ENCODE peak calls at places on chromosomes 3 and 15, in ten cellular contexts. J, O, N, V, D, G, T, U, C and A are unnamed samples.
A peak's percentile ranks its signal among the peaks of the same experiment; 100 is the strongest.

GRCh38 chr3:170992854-170993253 is 33.7 kb downstream of the SLC2A2 start:
- DNase-seq in D (no peak), T (no peak), C (peak; percentile 75), U (no peak), G (no peak), V (no peak), J (no peak), N (no peak), O (no peak), A (no peak)

GRCh38 chr3:94303266-94303665 is 240.4 kb downstream of the NSUN3 start:
- DNase-seq in C (no peak), U (no peak), J (no peak), O (no peak), V (no peak), T (no peak), G (no peak), N (no peak), D (no peak), A (no peak)

GRCh38 chr3:9781978-9782575 is 10.2 kb downstream of the TADA3 start:
- DNase-seq in O (no peak), J (no peak), G (no peak), N (no peak), V (no peak), C (no peak), D (no peak), T (no peak), U (no peak), A (no peak)

GRCh38 chr3:114380233-114380645 is 86.4 kb downstream of the TIGIT start:
- DNase-seq in T (peak; percentile 29), C (peak; percentile 97), N (no peak), U (peak; percentile 79), J (no peak), O (peak; percentile 57), D (peak; percentile 71), V (peak; percentile 83), G (no peak), A (peak; percentile 48)

GRCh38 chr15:44028349-44028748 is 166.7 kb downstream of the FRMD5 start:
- DNase-seq in O (no peak), V (no peak), D (no peak), J (no peak), U (no peak), C (peak; percentile 60), G (no peak), T (no peak), N (no peak), A (no peak)

GRCh38 chr3:98628317-98628716 is 34.9 kb upstream of the CPOX start:
- DNase-seq in G (no peak), O (no peak), T (no peak), C (no peak), D (no peak), V (no peak), J (no peak), N (no peak), U (no peak), A (no peak)

GRCh38 chr15:83698294-83698693 is 44.4 kb downstream of the ADAMTSL3 start:
- DNase-seq in O (peak; percentile 54), V (peak; percentile 76), N (no peak), T (peak; percentile 27), G (no peak), U (peak; percentile 76), J (no peak), C (no peak), D (peak; percentile 25), A (peak; percentile 71)

GRCh38 chr3:128145279-128145678 is 8.0 kb upstream of the EEFSEC start:
- DNase-seq in C (no peak), J (no peak), G (no peak), O (no peak), V (peak; percentile 37), U (no peak), T (no peak), N (no peak), D (no peak), A (peak; percentile 47)

GRCh38 chr3:44110643-44111042 is 131.0 kb upstream of the TOPAZ1 start:
- DNase-seq in V (no peak), J (no peak), C (no peak), T (no peak), G (no peak), D (no peak), U (no peak), O (no peak), N (no peak), A (no peak)

GRCh38 chr3:159911011-159911663 is 77.5 kb upstream of the IL12A start:
- DNase-seq in V (no peak), U (no peak), D (no peak), J (no peak), N (no peak), G (no peak), T (no peak), O (no peak), C (no peak), A (no peak)

GRCh38 chr3:187012609-187013051 is 82.3 kb downstream of the ST6GAL1 start:
- DNase-seq in U (no peak), G (no peak), O (no peak), J (no peak), N (peak; percentile 54), C (peak; percentile 9), V (no peak), T (no peak), D (no peak), A (no peak)

GRCh38 chr3:187015903-187016638 is 85.7 kb downstream of the ST6GAL1 start:
- DNase-seq in T (no peak), J (no peak), O (no peak), D (no peak), C (no peak), V (no peak), N (no peak), U (no peak), G (no peak), A (no peak)

GRCh38 chr3:187014417-187014864 is 84.1 kb downstream of the ST6GAL1 start:
- DNase-seq in N (no peak), C (no peak), T (no peak), J (no peak), U (no peak), G (no peak), D (no peak), O (no peak), V (no peak), A (no peak)

GRCh38 chr3:187011915-187012314 is 81.6 kb downstream of the ST6GAL1 start:
- DNase-seq in D (no peak), C (no peak), N (no peak), T (no peak), J (no peak), G (no peak), U (no peak), O (no peak), V (no peak), A (no peak)

DNA sequence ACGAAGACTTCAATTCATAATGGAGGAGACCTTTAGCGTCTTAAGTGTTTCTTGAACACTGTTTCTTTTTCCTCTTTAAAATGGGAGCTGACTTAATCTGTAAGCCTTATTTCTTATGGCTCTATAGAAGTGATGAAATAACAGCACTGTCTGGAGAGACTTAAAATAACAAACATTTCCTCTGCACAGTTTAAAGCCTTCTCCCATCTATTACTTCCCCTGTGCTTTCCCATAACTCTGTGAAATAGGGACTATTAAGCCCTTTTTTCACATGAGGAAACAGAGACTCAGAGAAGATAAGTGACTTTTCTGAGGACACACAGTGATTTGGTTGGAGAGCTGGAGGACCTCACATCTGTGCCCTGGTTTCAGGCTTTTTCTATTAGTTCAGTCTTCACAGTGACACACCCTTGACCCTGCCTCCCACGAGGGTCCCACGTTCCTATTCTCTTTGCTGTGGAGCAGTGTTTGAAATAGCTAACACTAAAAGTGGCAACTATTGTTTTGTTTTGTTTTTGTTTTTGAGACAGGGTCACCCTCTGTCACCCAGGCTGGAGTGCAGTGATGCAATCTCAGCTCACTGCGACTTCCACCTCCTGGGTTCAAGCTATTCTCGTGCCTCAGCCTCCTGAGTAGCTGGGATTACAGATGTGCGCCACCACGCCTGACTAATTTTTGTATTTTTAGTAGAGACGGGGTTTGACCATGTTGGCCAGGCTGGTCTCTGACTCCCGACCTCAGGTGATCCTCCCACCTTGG is 82.9 kb downstream of the ST6GAL1 start:
- DNase-seq in D (no peak), T (no peak), U (no peak), J (no peak), O (no peak), C (no peak), N (no peak), G (no peak), V (no peak), A (no peak)
- H3K4me1 ChIP-seq in D (no peaks in the 10 kb centered on the region), T (peaks cover 4% of the 10 kb centered on the region), U (peaks cover 5% of the 10 kb centered on the region), J (no peaks in the 10 kb centered on the region), O (no peaks in the 10 kb centered on the region), C (no peaks in the 10 kb centered on the region), N (peaks cover 61% of the 10 kb centered on the region), G (peaks cover 34% of the 10 kb centered on the region), V (peaks cover 80% of the 10 kb centered on the region), A (peaks cover 20% of the 10 kb centered on the region)

GRCh38 chr3:14441240-14441919 is 39.0 kb downstream of the SLC6A6 start:
- DNase-seq in G (no peak), J (no peak), N (no peak), C (no peak), U (no peak), O (no peak), T (no peak), V (peak; percentile 56), D (no peak), A (peak; percentile 51)

GRCh38 chr3:14439501-14440167 is 37.2 kb downstream of the SLC6A6 start:
- DNase-seq in T (peak; percentile 84), G (no peak), N (no peak), D (peak; percentile 74), U (peak; percentile 86), J (no peak), O (no peak), V (peak; percentile 83), C (peak; percentile 59), A (peak; percentile 89)

GRCh38 chr3:14440531-14441239 is 38.3 kb downstream of the SLC6A6 start:
- DNase-seq in J (no peak), T (no peak), C (peak; percentile 53), U (no peak), V (no peak), N (no peak), G (no peak), D (no peak), O (no peak), A (no peak)

GRCh38 chr3:14440168-14440518 is 37.7 kb downstream of the SLC6A6 start:
- DNase-seq in J (no peak), N (no peak), U (no peak), D (no peak), O (no peak), V (no peak), G (no peak), T (no peak), C (no peak), A (no peak)

GRCh38 chr3:14441920-14442300 is 39.5 kb downstream of the SLC6A6 start:
- DNase-seq in D (no peak), N (no peak), G (no peak), C (no peak), J (no peak), U (no peak), O (no peak), T (no peak), V (no peak), A (no peak)
- H3K4me1 ChIP-seq in D (peaks cover 25% of the 10 kb centered on the region), N (peaks cover 20% of the 10 kb centered on the region), G (peaks cover 5% of the 10 kb centered on the region), C (peaks cover 11% of the 10 kb centered on the region), J (no peaks in the 10 kb centered on the region), U (no peaks in the 10 kb centered on the region), O (peaks cover 14% of the 10 kb centered on the region), T (peaks cover 44% of the 10 kb centered on the region), V (peaks cover 58% of the 10 kb centered on the region), A (peaks cover 20% of the 10 kb centered on the region)

GRCh38 chr15:28900041-28900891 is 14.5 kb downstream of the APBA2 start:
- DNase-seq in N (no peak), V (no peak), U (peak; percentile 50), G (no peak), D (no peak), T (no peak), O (no peak), J (peak; percentile 60), C (no peak), A (no peak)
- H3K4me1 ChIP-seq in N (peaks cover 3% of the 10 kb centered on the region), V (no peaks in the 10 kb centered on the region), U (no peaks in the 10 kb centered on the region), G (peaks cover 77% of the 10 kb centered on the region), D (no peaks in the 10 kb centered on the region), T (no peaks in the 10 kb centered on the region), O (no peaks in the 10 kb centered on the region), J (peaks cover 7% of the 10 kb centered on the region), C (peaks cover 2% of the 10 kb centered on the region), A (no peaks in the 10 kb centered on the region)

GRCh38 chr3:158712443-158712842 is 19.8 kb downstream of the RARRES1 start:
- DNase-seq in O (no peak), C (no peak), T (no peak), V (no peak), J (no peak), N (no peak), G (no peak), D (no peak), U (no peak), A (no peak)
- H3K4me1 ChIP-seq in O (no peaks in the 10 kb centered on the region), C (peaks cover 16% of the 10 kb centered on the region), T (peaks cover 14% of the 10 kb centered on the region), V (peaks cover 48% of the 10 kb centered on the region), J (peaks cover 16% of the 10 kb centered on the region), N (no peaks in the 10 kb centered on the region), G (no peaks in the 10 kb centered on the region), D (peaks cover 8% of the 10 kb centered on the region), U (no peaks in the 10 kb centered on the region), A (no peaks in the 10 kb centered on the region)